ENCODE peak calls at places on chromosomes 7 and 10, in seven cellular contexts. One of them, this sample, is unnamed.

GRCh38 chr10:43573250-43574034 is 974 bp downstream of the ZNF239 start:
- DNase-seq in naive B cell: no peak
- DNase-seq in transverse colon: no peak
- DNase-seq in BE2C: no peak
- DNase-seq in GM04504: no peak
- DNase-seq in HCEC 1CT: peak
- DNase-seq in colonic mucosa: no peak
- DNase-seq in this sample: no peak

GRCh38 chr7:98913612-98914011 is 35.3 kb downstream of the TRRAP start:
- DNase-seq in naive B cell: no peak
- DNase-seq in transverse colon: no peak
- DNase-seq in BE2C: no peak
- DNase-seq in GM04504: no peak
- DNase-seq in HCEC 1CT: peak
- DNase-seq in colonic mucosa: no peak
- DNase-seq in this sample: no peak

GRCh38 chr7:47008461-47008860 is 573.5 kb downstream of the TNS3 start:
- DNase-seq in naive B cell: no peak
- DNase-seq in transverse colon: no peak
- DNase-seq in BE2C: no peak
- DNase-seq in GM04504: peak
- DNase-seq in HCEC 1CT: no peak
- DNase-seq in colonic mucosa: no peak
- DNase-seq in this sample: no peak

GRCh38 chr10:69883680-69884375 is 82.1 kb downstream of the COL13A1 start:
- DNase-seq in naive B cell: no peak
- DNase-seq in transverse colon: no peak
- DNase-seq in BE2C: no peak
- DNase-seq in GM04504: peak
- DNase-seq in HCEC 1CT: no peak
- DNase-seq in colonic mucosa: no peak
- DNase-seq in this sample: no peak

GRCh38 chr7:17668122-17668521 is 272.2 kb downstream of the SNX13 start:
- DNase-seq in naive B cell: no peak
- DNase-seq in transverse colon: no peak
- DNase-seq in BE2C: no peak
- DNase-seq in GM04504: no peak
- DNase-seq in HCEC 1CT: no peak
- DNase-seq in colonic mucosa: no peak
- DNase-seq in this sample: no peak

GRCh38 chr7:12655161-12655560 is 32.3 kb upstream of the ARL4A start:
- DNase-seq in naive B cell: no peak
- DNase-seq in transverse colon: no peak
- DNase-seq in BE2C: no peak
- DNase-seq in GM04504: no peak
- DNase-seq in HCEC 1CT: peak
- DNase-seq in colonic mucosa: no peak
- DNase-seq in this sample: no peak

GRCh38 chr7:129271500-129272355 is 46.9 kb downstream of the AHCYL2 start:
- DNase-seq in naive B cell: peak
- DNase-seq in transverse colon: peak
- DNase-seq in BE2C: peak
- DNase-seq in GM04504: peak
- DNase-seq in HCEC 1CT: peak
- DNase-seq in colonic mucosa: peak
- DNase-seq in this sample: no peak

GRCh38 chr10:102782698-102783540 is 39.2 kb downstream of the WBP1L start:
- DNase-seq in naive B cell: no peak
- DNase-seq in transverse colon: peak
- DNase-seq in BE2C: no peak
- DNase-seq in GM04504: peak
- DNase-seq in HCEC 1CT: peak
- DNase-seq in colonic mucosa: peak
- DNase-seq in this sample: peak

GRCh38 chr7:64636386-64636785 is 29.5 kb upstream of the ZNF107 start:
- DNase-seq in naive B cell: no peak
- DNase-seq in transverse colon: no peak
- DNase-seq in BE2C: no peak
- DNase-seq in GM04504: no peak
- DNase-seq in HCEC 1CT: no peak
- DNase-seq in colonic mucosa: no peak
- DNase-seq in this sample: no peak

GRCh38 chr10:29642996-29643395 is 8.2 kb upstream of the SVIL start:
- DNase-seq in naive B cell: no peak
- DNase-seq in transverse colon: no peak
- DNase-seq in BE2C: no peak
- DNase-seq in GM04504: no peak
- DNase-seq in HCEC 1CT: no peak
- DNase-seq in colonic mucosa: peak
- DNase-seq in this sample: no peak

GRCh38 chr10:93859049-93859655 is 34.6 kb upstream of the SLC35G1 start:
- DNase-seq in naive B cell: no peak
- DNase-seq in transverse colon: no peak
- DNase-seq in BE2C: no peak
- DNase-seq in GM04504: no peak
- DNase-seq in HCEC 1CT: no peak
- DNase-seq in colonic mucosa: no peak
- DNase-seq in this sample: no peak

This sample was measured in left ventricle myocardium superior.